ENCODE peak calls at places on chromosomes 11 and 22, in four cellular contexts. One of them, this sample, is unnamed.

GRCh38 chr11:62149986-62150886 is 26.4 kb downstream of the INCENP start:
- DNase-seq in endothelial cell of umbilical vein: no peak
- DNase-seq in colonic mucosa: peak; percentile 10
- DNase-seq in fibroblast of lung: no peak
- DNase-seq in this sample: no peak

GRCh38 chr22:41951898-41952474 is at the start of gene SMIM45:
- DNase-seq in endothelial cell of umbilical vein: no peak
- DNase-seq in colonic mucosa: no peak
- DNase-seq in fibroblast of lung: no peak
- DNase-seq in this sample: no peak

GRCh38 chr11:8384199-8384821 is 120.6 kb upstream of the LMO1 start:
- DNase-seq in endothelial cell of umbilical vein: peak; percentile 9
- DNase-seq in colonic mucosa: no peak
- DNase-seq in fibroblast of lung: peak; percentile 42
- DNase-seq in this sample: no peak

GRCh38 chr11:2932850-2933251 is 3.6 kb upstream of the PHLDA2 start:
- DNase-seq in endothelial cell of umbilical vein: peak; percentile 27
- DNase-seq in colonic mucosa: peak; percentile 21
- DNase-seq in fibroblast of lung: peak; percentile 52
- DNase-seq in this sample: no peak

GRCh38 chr11:2202900-2203439 is 31.4 kb upstream of the TH start:
- DNase-seq in endothelial cell of umbilical vein: no peak
- DNase-seq in colonic mucosa: no peak
- DNase-seq in fibroblast of lung: no peak
- DNase-seq in this sample: no peak

GRCh38 chr11:59025097-59025496 is 61.0 kb upstream of the GLYATL1B start:
- DNase-seq in endothelial cell of umbilical vein: no peak
- DNase-seq in colonic mucosa: peak; percentile 53
- DNase-seq in fibroblast of lung: no peak
- DNase-seq in this sample: no peak

GRCh38 chr11:134686418-134686817 is 274.4 kb upstream of the B3GAT1 start:
- DNase-seq in endothelial cell of umbilical vein: no peak
- DNase-seq in colonic mucosa: no peak
- DNase-seq in fibroblast of lung: no peak
- DNase-seq in this sample: no peak

GRCh38 chr11:66473167-66473566 is 6.5 kb downstream of the PELI3 start:
- DNase-seq in endothelial cell of umbilical vein: no peak
- DNase-seq in colonic mucosa: no peak
- DNase-seq in fibroblast of lung: no peak
- DNase-seq in this sample: no peak

GRCh38 chr11:67439321-67440228 is 2.1 kb upstream of the PTPRCAP start:
- DNase-seq in endothelial cell of umbilical vein: peak; percentile 8
- DNase-seq in colonic mucosa: peak; percentile 61
- DNase-seq in fibroblast of lung: peak; percentile 14
- DNase-seq in this sample: no peak

GRCh38 chr11:75583710-75584658 is 21.9 kb downstream of the SERPINH1 start:
- DNase-seq in endothelial cell of umbilical vein: peak; percentile 70
- DNase-seq in colonic mucosa: peak; percentile 41
- DNase-seq in fibroblast of lung: peak; percentile 78
- DNase-seq in this sample: no peak
- H3K27ac ChIP-seq in endothelial cell of umbilical vein: peak overlapping the region; percentile 94
- H3K27ac ChIP-seq in colonic mucosa: peak overlapping the region; percentile 39
- H3K27ac ChIP-seq in fibroblast of lung: peak overlapping the region; percentile 62
- H3K27ac ChIP-seq in this sample: peak overlapping the region; percentile 75

GRCh38 chr11:69074786-69075185 is 26.1 kb downstream of the TPCN2 start:
- DNase-seq in endothelial cell of umbilical vein: no peak
- DNase-seq in colonic mucosa: no peak
- DNase-seq in fibroblast of lung: peak; percentile 33
- DNase-seq in this sample: no peak
- H3K27ac ChIP-seq in endothelial cell of umbilical vein: no peak overlapping the region
- H3K27ac ChIP-seq in colonic mucosa: no peak overlapping the region
- H3K27ac ChIP-seq in fibroblast of lung: peak overlapping the region; percentile 86
- H3K27ac ChIP-seq in this sample: peak overlapping the region; percentile 9

GRCh38 chr11:111935331-111936044 is 1.7 kb upstream of the DIXDC1 start:
- DNase-seq in endothelial cell of umbilical vein: no peak
- DNase-seq in colonic mucosa: no peak
- DNase-seq in fibroblast of lung: peak; percentile 60
- DNase-seq in this sample: no peak
- H3K27ac ChIP-seq in endothelial cell of umbilical vein: no peak overlapping the region
- H3K27ac ChIP-seq in colonic mucosa: no peak overlapping the region
- H3K27ac ChIP-seq in fibroblast of lung: no peak overlapping the region
- H3K27ac ChIP-seq in this sample: no peak overlapping the region

GRCh38 chr22:40332319-40332781 is 13.9 kb upstream of the ADSL start:
- DNase-seq in endothelial cell of umbilical vein: no peak
- DNase-seq in colonic mucosa: no peak
- DNase-seq in fibroblast of lung: peak; percentile 72
- DNase-seq in this sample: no peak

GRCh38 chr22:40334060-40334459 is 12.2 kb upstream of the ADSL start:
- DNase-seq in endothelial cell of umbilical vein: no peak
- DNase-seq in colonic mucosa: no peak
- DNase-seq in fibroblast of lung: no peak
- DNase-seq in this sample: no peak

GRCh38 chr22:40329021-40329456 is 17.3 kb upstream of the ADSL start:
- DNase-seq in endothelial cell of umbilical vein: no peak
- DNase-seq in colonic mucosa: no peak
- DNase-seq in fibroblast of lung: no peak
- DNase-seq in this sample: no peak

GRCh38 chr22:40329466-40329865 is 16.8 kb upstream of the ADSL start:
- DNase-seq in endothelial cell of umbilical vein: no peak
- DNase-seq in colonic mucosa: no peak
- DNase-seq in fibroblast of lung: no peak
- DNase-seq in this sample: no peak

GRCh38 chr22:40331706-40332105 is 14.6 kb upstream of the ADSL start:
- DNase-seq in endothelial cell of umbilical vein: no peak
- DNase-seq in colonic mucosa: no peak
- DNase-seq in fibroblast of lung: no peak
- DNase-seq in this sample: no peak
- H3K27ac ChIP-seq in endothelial cell of umbilical vein: no peak overlapping the region
- H3K27ac ChIP-seq in colonic mucosa: no peak overlapping the region
- H3K27ac ChIP-seq in fibroblast of lung: no peak overlapping the region
- H3K27ac ChIP-seq in this sample: no peak overlapping the region

This sample was measured in RWPE1.